ENCODE peak calls at places on chromosomes 7 and 10, in six cellular contexts. F is IMR-90, K is H9, X is mesenchymal stem cell, M is H1, I is neuronal stem cell. L is an unnamed sample.

GRCh38 chr10:98417973-98418372 is 3.0 kb upstream of the PYROXD2 start:
- DNase-seq in F (no peak), K (no peak), X (no peak), M (no peak), I (no peak), L (no peak)

GRCh38 chr10:58028597-58029366 is 238.9 kb downstream of the IPMK start:
- DNase-seq in F (peak), K (no peak), X (peak), M (no peak), I (no peak), L (peak)

GRCh38 chr10:112461029-112461887 is 14.2 kb downstream of the VTI1A start:
- DNase-seq in F (peak), K (no peak), X (peak), M (no peak), I (no peak), L (no peak)

GRCh38 chr10:100886946-100887345 is 25.8 kb upstream of the SLF2 start:
- DNase-seq in F (no peak), K (peak), X (peak), M (no peak), I (no peak), L (no peak)

GRCh38 chr10:49550563-49550962 is 11.6 kb upstream of the ERCC6 start:
- DNase-seq in F (peak), K (peak), X (peak), M (no peak), I (no peak), L (peak)

GRCh38 chr10:11300071-11300470 is 282.4 kb downstream of the CELF2 start:
- DNase-seq in F (no peak), K (no peak), X (no peak), M (no peak), I (no peak), L (no peak)

GRCh38 chr10:50624866-50625491 is 1.2 kb upstream of the SGMS1 start:
- DNase-seq in F (peak), K (peak), X (peak), M (no peak), I (peak), L (peak)

GRCh38 chr7:157405914-157406810 is 69.4 kb downstream of the DNAJB6 start:
- DNase-seq in F (no peak), K (no peak), X (no peak), M (no peak), I (no peak), L (no peak)

GRCh38 chr10:11215468-11215867 is 197.8 kb downstream of the CELF2 start:
- DNase-seq in F (no peak), K (no peak), X (no peak), M (no peak), I (no peak), L (no peak)

GRCh38 chr10:124701881-124702656 is 42.1 kb downstream of the FAM53B start:
- DNase-seq in F (peak), K (no peak), X (peak), M (no peak), I (no peak), L (peak)

GRCh38 chr10:16967000-16967865 is 150.0 kb upstream of the RSU1 start:
- DNase-seq in F (peak), K (no peak), X (peak), M (no peak), I (no peak), L (no peak)

GRCh38 chr7:129343099-129343700 is 91.0 kb upstream of the STRIP2 start:
- DNase-seq in F (peak), K (no peak), X (peak), M (no peak), I (no peak), L (peak)

GRCh38 chr7:111089822-111090426 is 1.0 kb upstream of the LRRN3 start:
- DNase-seq in F (peak), K (no peak), X (peak), M (no peak), I (no peak), L (peak)

GRCh38 chr10:43304687-43305333 is 37.9 kb upstream of the RASGEF1A start:
- DNase-seq in F (peak), K (peak), X (peak), M (peak), I (peak), L (peak)

GRCh38 chr10:9342865-9343450 is 1288.5 kb downstream of the GATA3 start:
- DNase-seq in F (peak), K (no peak), X (peak), M (no peak), I (peak), L (peak)

GRCh38 chr7:104971290-104972071 is 42.5 kb upstream of the KMT2E start:
- DNase-seq in F (peak), K (no peak), X (no peak), M (no peak), I (no peak), L (peak)

GRCh38 chr7:91287685-91288084 is 23.5 kb downstream of the FZD1 start:
- DNase-seq in F (peak), K (no peak), X (no peak), M (no peak), I (no peak), L (no peak)

GRCh38 chr10:14507156-14507555 is 176.4 kb upstream of the FRMD4A start:
- DNase-seq in F (no peak), K (no peak), X (no peak), M (no peak), I (no peak), L (no peak)

GRCh38 chr7:129401968-129402860 is 32.0 kb upstream of the STRIP2 start:
- DNase-seq in F (no peak), K (no peak), X (peak), M (no peak), I (no peak), L (peak)

GRCh38 chr7:128270799-128271411 is 29.8 kb downstream of the LEP start:
- DNase-seq in F (no peak), K (peak), X (no peak), M (peak), I (no peak), L (no peak)

GRCh38 chr7:94314526-94314925 is 80.2 kb upstream of the COL1A2 start:
- DNase-seq in F (no peak), K (no peak), X (no peak), M (no peak), I (no peak), L (no peak)

GRCh38 chr10:22437620-22438588 is 92.6 kb downstream of the SPAG6 start:
- DNase-seq in F (peak), K (no peak), X (no peak), M (no peak), I (no peak), L (no peak)

GRCh38 chr10:92238586-92239098 is 52.2 kb downstream of the CPEB3 start:
- DNase-seq in F (peak), K (no peak), X (peak), M (no peak), I (no peak), L (peak)

GRCh38 chr7:45183711-45184210 is 26.2 kb downstream of the RAMP3 start:
- DNase-seq in F (no peak), K (peak), X (no peak), M (no peak), I (no peak), L (no peak)

GRCh38 chr7:68147621-68148238 is 1151.1 kb downstream of the TYW1 start:
- DNase-seq in F (no peak), K (no peak), X (no peak), M (no peak), I (no peak), L (no peak)

GRCh38 chr10:68981074-68981473 is 7.5 kb upstream of the KIFBP start:
- DNase-seq in F (no peak), K (no peak), X (peak), M (no peak), I (no peak), L (no peak)

GRCh38 chr10:122464575-122464974 is 3.2 kb downstream of the HTRA1 start:
- DNase-seq in F (no peak), K (no peak), X (no peak), M (no peak), I (no peak), L (no peak)

GRCh38 chr10:13489035-13489434 is 39.8 kb downstream of the BEND7 start:
- DNase-seq in F (no peak), K (no peak), X (no peak), M (no peak), I (no peak), L (no peak)

GRCh38 chr10:78457804-78458483 is 424.3 kb downstream of the RPS24 start:
- DNase-seq in F (peak), K (no peak), X (peak), M (no peak), I (no peak), L (no peak)

GRCh38 chr10:5971315-5971832 is 6.0 kb downstream of the IL15RA start:
- DNase-seq in F (no peak), K (no peak), X (peak), M (peak), I (no peak), L (peak)

GRCh38 chr10:61847640-61848039 is 53.9 kb upstream of the ARID5B start:
- DNase-seq in F (peak), K (no peak), X (no peak), M (no peak), I (no peak), L (no peak)

GRCh38 chr7:116797611-116798010 is 64.8 kb upstream of the CAPZA2 start:
- DNase-seq in F (no peak), K (no peak), X (no peak), M (no peak), I (no peak), L (no peak)

GRCh38 chr7:4445777-4446176 is 236.3 kb upstream of the FOXK1 start:
- DNase-seq in F (no peak), K (no peak), X (no peak), M (no peak), I (no peak), L (no peak)
- H3K14ac ChIP-seq in F (no peak), K (no peak), X (no peak), M (no peak), I (no peak), L (no peak)

DNA sequence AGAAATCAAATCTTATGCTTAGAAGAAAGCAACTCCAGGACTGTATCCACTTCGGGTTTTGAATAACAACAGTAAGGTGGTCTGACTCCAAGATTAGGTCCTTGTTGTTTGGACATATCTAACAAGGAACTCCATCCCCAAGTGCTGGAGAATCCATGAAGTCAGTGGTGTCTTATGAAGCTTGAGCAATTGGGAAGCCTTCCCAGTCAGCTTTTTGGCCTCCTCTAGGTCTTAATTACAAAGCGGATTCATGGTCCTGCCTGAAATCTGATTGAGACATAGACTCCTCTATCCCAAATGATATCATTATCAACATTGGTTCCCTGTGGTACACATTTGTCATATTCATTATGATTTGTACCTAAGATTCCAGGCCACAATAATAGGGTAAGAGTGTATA is 642.6 kb downstream of the AUTS2 start:
- DNase-seq in F (no peak), K (no peak), X (no peak), M (no peak), I (no peak), L (no peak)
- H3K18ac ChIP-seq in F (no peak), K (no peak), X (no peak), M (no peak), I (no peak), L (no peak)

DNA sequence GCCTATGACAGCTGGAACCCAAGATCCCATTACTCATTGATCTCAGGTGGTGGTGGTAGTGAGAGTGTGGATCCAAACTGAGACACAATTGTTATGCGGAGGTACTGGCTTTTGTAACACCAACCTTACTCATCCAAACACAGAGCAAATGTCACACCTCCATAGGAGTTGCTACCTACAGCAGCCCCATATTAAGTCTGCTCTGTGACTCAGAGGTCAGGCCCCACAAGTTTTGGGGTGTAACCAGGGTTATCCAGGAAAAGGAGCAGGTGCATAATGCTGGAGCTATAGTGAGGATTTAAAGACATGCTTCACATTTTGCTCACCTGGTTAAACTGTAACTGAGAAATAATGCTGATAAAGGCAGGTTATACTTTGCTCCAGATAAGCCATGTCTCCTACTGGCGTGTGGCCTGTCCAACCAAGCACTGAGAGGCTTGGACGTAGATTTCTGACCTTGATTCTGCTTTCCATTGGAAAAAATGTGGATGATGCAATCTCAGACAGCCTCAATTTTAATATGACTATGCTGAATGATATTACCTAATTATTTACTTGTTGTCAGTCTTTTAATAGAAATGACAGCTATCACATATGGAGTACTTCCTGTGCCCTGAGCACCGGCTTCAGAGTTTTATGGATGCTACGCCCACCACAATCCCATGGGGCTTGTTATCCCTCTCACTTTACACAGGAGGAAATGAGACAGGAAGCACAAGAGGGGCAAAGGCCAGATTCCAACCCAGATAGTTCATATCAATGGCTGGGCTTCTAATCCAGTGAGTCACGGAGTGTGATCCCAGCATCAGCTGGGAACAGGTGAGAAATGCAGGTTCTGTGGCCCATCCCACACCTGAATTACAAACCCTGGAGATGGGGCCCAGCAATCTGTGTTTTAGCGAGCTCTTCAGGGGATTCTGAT is 181.3 kb downstream of the CHN2 start:
- DNase-seq in F (no peak), K (peak), X (no peak), M (no peak), I (no peak), L (peak)
- H3K14ac ChIP-seq in F (no peak), K (no peak), X (no peak), M (no peak), I (no peak), L (no peak)

DNA sequence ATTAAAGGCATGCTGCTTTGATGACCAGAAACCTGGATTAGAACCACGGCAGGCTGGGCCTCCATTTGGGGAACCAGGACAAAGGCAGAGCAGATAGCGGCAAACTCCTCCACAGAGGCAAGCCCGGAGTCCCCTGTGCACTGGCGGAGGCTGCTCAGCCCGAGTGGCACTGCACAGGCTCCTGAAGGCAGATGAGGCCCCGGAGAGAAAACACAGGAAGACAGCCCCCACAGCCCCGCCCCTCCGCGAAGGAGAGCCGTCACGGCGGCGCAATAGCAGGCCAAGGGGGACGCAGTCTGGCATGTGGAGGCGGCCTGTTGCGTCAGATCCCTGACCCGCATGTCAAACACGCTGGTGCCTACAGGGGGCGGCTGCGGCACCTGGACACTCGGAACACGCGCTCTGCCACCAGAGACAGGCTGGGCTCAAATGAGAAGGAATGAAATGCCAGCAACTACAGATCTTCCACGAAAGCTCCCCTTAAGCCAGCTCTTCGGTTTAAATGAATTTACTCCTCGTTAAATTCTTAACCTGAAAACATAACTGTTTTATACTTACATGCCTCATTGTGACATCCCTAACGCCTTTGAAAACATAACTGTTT is 128.5 kb downstream of the MAD1L1 start:
- DNase-seq in F (peak), K (peak), X (peak), M (peak), I (peak), L (peak)
- H3K18ac ChIP-seq in F (peak), K (peak), X (peak), M (peak), I (peak), L (peak)

DNA sequence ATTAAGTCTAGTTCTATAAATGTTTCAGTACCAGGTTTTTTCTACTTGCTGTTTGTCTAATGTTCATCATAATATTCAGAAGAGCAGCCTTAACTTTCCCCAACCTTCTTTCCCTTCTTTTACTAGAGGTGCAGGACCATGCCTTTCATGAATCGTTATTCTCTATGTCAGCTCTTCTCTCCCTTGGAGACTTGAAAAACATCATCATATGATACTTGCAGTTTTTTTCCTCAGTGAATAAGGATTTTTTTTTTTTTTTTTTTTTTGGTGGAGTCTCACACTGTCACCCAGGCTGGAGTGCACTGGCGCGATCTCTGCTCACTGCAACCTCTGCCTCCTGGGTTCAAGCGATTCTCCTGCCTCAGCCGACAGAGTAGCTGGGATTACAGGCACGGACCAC is 30.1 kb downstream of the SMNDC1 start:
- DNase-seq in F (no peak), K (no peak), X (no peak), M (no peak), I (no peak), L (no peak)
- H3K14ac ChIP-seq in F (no peak), K (no peak), X (no peak), M (no peak), I (no peak), L (no peak)

GRCh38 chr7:37379546-37379945 is 69.1 kb downstream of the ELMO1 start:
- DNase-seq in F (no peak), K (no peak), X (no peak), M (no peak), I (no peak), L (no peak)

GRCh38 chr7:37376386-37376785 is 72.3 kb downstream of the ELMO1 start:
- DNase-seq in F (no peak), K (no peak), X (no peak), M (no peak), I (no peak), L (peak)

GRCh38 chr7:37380831-37381230 is 67.8 kb downstream of the ELMO1 start:
- DNase-seq in F (no peak), K (no peak), X (no peak), M (no peak), I (no peak), L (no peak)

GRCh38 chr7:37372750-37373149 is 75.9 kb downstream of the ELMO1 start:
- DNase-seq in F (no peak), K (no peak), X (no peak), M (no peak), I (no peak), L (peak)

DNA sequence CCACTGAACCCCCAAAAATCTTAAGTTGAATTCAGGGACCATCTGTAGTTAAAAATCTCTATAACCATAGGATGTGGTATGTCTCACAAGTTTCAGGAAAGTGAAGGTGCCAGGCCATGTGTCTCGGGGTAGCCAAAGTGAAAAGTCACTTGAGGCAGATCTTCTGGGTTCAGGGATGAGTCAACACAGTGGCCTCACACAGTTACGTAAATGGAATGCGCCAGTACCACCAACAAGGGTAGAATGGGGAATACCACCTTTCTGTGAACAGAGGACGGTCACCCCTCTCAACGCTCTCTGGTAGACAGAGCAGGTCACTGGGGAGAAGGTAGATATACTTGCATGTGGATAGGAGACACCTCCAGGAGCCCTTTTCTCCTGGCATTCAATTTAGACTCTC is 71.4 kb downstream of the ELMO1 start:
- DNase-seq in F (no peak), K (no peak), X (no peak), M (no peak), I (no peak), L (no peak)
- H3K18ac ChIP-seq in F (no peak), K (no peak), X (no peak), M (no peak), I (no peak), L (no peak)

DNA sequence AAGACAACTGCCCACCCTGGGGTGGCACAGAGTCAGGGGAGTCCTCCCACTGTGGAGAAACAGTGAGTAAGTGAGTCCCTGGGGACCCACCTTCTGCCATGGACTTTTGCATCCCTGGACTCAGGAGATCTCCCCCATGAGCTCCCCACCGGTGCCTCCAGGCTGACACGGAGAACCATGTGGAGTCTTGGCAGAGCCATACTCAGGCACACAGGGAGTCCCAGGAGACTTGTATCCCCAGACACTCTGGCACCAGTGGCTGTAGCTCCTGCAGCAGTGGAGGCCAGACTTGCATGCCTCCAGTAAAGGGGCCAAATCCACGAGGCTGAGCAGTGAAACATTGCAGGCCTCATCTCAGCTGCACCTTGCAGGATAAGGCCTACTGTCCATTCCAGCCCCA is 791.4 kb downstream of the PCDH15 start:
- DNase-seq in F (no peak), K (peak), X (no peak), M (no peak), I (no peak), L (no peak)
- H3K14ac ChIP-seq in F (no peak), K (no peak), X (no peak), M (no peak), I (no peak), L (no peak)